ENCODE peak calls at places on chromosomes 16 and 17, in eight cellular contexts. E, O, A, V, J, M, K and G are unnamed samples.

GRCh38 chr17:39001703-39002637 is 34.8 kb upstream of the FBXO47 start:
- DNase-seq in E (peak; percentile 60), O (peak; percentile 71), A (peak; percentile 87), V (no peak), J (peak; percentile 77), M (peak; percentile 63), K (no peak), G (no peak)

GRCh38 chr17:14559720-14560119 is 258.8 kb downstream of the HS3ST3B1 start:
- DNase-seq in E (no peak), O (no peak), A (no peak), V (no peak), J (no peak), M (no peak), K (no peak), G (no peak)

GRCh38 chr16:46947900-46948547 is 25.4 kb downstream of the DNAJA2 start:
- DNase-seq in E (no peak), O (no peak), A (peak; percentile 26), V (peak; percentile 56), J (peak; percentile 64), M (peak; percentile 30), K (peak; percentile 35), G (peak; percentile 20)

GRCh38 chr16:23343643-23344612 is 41.8 kb downstream of the SCNN1B start:
- DNase-seq in E (no peak), O (no peak), A (no peak), V (no peak), J (no peak), M (peak; percentile 50), K (no peak), G (peak; percentile 54)

GRCh38 chr17:74454197-74455024 is 12.0 kb upstream of the CD300A start:
- DNase-seq in E (peak; percentile 67), O (peak; percentile 55), A (peak; percentile 77), V (peak; percentile 38), J (peak; percentile 91), M (peak; percentile 91), K (peak; percentile 88), G (peak; percentile 73)

GRCh38 chr16:70702624-70703023 is 16.8 kb upstream of the MTSS2 start:
- DNase-seq in E (no peak), O (no peak), A (no peak), V (no peak), J (no peak), M (no peak), K (no peak), G (no peak)

GRCh38 chr17:7445011-7445927 is at the start of gene CHRNB1:
- DNase-seq in E (peak; percentile 88), O (peak; percentile 99), A (peak; percentile 52), V (peak; percentile 96), J (peak; percentile 88), M (peak; percentile 88), K (peak; percentile 85), G (no peak)

GRCh38 chr16:66843191-66843590 is 1.0 kb upstream of the CA7 start:
- DNase-seq in E (no peak), O (no peak), A (no peak), V (no peak), J (no peak), M (no peak), K (no peak), G (no peak)

GRCh38 chr17:51144266-51145022 is 8.9 kb upstream of the NME1 start:
- DNase-seq in E (no peak), O (no peak), A (no peak), V (no peak), J (no peak), M (peak; percentile 47), K (no peak), G (no peak)

GRCh38 chr16:87418644-87419043 is 26.5 kb downstream of the MAP1LC3B start:
- DNase-seq in E (peak; percentile 40), O (no peak), A (no peak), V (no peak), J (no peak), M (no peak), K (no peak), G (no peak)

GRCh38 chr17:38562215-38562569 is 43.6 kb downstream of the SRCIN1 start:
- DNase-seq in E (no peak), O (no peak), A (no peak), V (no peak), J (no peak), M (no peak), K (no peak), G (no peak)

GRCh38 chr17:78879679-78880186 is 23.3 kb downstream of the CEP295NL start:
- DNase-seq in E (peak; percentile 42), O (no peak), A (peak; percentile 95), V (no peak), J (peak; percentile 20), M (no peak), K (no peak), G (no peak)
- H3K9ac ChIP-seq in E (no peak overlapping the region), O (no peak overlapping the region), A (peak overlapping the region; percentile 73), V (no peak overlapping the region), J (peak overlapping the region; percentile 35), M (no peak overlapping the region), K (no peak overlapping the region), G (no peak overlapping the region)

GRCh38 chr17:44171931-44172455 is 1.5 kb downstream of the ASB16 start:
- DNase-seq in E (no peak), O (no peak), A (no peak), V (no peak), J (no peak), M (no peak), K (no peak), G (no peak)
- H3K9ac ChIP-seq in E (no peak overlapping the region), O (no peak overlapping the region), A (no peak overlapping the region), V (no peak overlapping the region), J (no peak overlapping the region), M (no peak overlapping the region), K (peak overlapping the region; percentile 7), G (peak overlapping the region; percentile 59)

GRCh38 chr17:81393684-81394376 is 1.4 kb upstream of the BAHCC1 start:
- DNase-seq in E (peak; percentile 100), O (peak; percentile 100), A (peak; percentile 99), V (peak; percentile 100), J (peak; percentile 100), M (peak; percentile 100), K (peak; percentile 100), G (peak; percentile 97)

GRCh38 chr17:81396278-81396721 is 1.0 kb downstream of the BAHCC1 start:
- DNase-seq in E (no peak), O (no peak), A (no peak), V (no peak), J (no peak), M (no peak), K (no peak), G (no peak)

GRCh38 chr17:81394377-81394747 is 895 bp upstream of the BAHCC1 start:
- DNase-seq in E (no peak), O (no peak), A (no peak), V (no peak), J (no peak), M (no peak), K (no peak), G (no peak)

GRCh38 chr17:81395600-81396277 is 482 bp downstream of the BAHCC1 start:
- DNase-seq in E (no peak), O (no peak), A (peak; percentile 9), V (peak; percentile 58), J (no peak), M (no peak), K (no peak), G (no peak)

DNA sequence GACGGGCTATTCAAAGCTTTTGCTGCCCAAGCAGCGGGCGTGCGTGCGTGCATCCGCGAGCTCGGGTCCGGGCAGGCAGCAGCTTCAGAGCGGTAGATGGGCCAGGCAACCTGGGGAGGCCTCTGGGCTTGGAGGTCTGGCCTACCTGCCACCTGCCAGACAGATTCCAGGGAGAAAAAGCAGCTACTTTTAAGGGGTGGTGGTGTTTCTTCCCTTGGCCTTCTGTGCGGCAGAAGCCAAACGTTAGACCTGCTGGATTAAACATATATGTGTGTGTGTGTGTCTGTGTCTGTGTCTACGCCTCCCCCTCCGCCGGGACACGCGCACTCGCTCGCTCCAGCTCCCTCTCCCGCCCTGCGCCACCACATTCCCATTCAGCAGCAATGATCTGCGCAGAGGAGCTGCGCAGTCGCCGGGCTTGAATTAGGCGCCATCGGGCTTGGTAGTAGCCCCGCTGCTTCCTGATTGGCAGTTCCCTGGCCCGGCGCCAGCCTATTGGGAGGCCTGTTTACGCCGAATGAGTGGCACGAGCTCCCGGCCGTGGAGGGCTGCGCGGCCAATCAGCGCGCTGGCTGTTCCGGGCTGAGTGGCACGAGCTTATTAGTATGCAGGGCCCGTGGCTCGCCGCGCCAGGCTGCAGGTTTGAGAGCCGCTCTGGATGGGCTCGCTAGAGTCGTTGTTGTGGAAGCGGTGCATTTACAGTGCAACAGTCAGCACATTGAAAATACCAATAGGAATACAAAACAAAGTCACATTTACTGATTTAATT is at the start of gene BAHCC1:
- DNase-seq in E (peak; percentile 100), O (peak; percentile 100), A (peak; percentile 100), V (peak; percentile 100), J (peak; percentile 99), M (peak; percentile 100), K (peak; percentile 99), G (peak; percentile 97)
- H3K9ac ChIP-seq in E (peak within 1 kb of the TSS; percentile 93), O (no peak within 1 kb of the TSS), A (peak within 1 kb of the TSS; percentile 94), V (peak within 1 kb of the TSS; percentile 92), J (peak within 1 kb of the TSS; percentile 84), M (peak within 1 kb of the TSS; percentile 85), K (peak within 1 kb of the TSS; percentile 95), G (peak within 1 kb of the TSS; percentile 82)

GRCh38 chr17:32519769-32520701 is 33.2 kb downstream of the CDK5R1 start:
- DNase-seq in E (peak; percentile 26), O (peak; percentile 55), A (peak; percentile 49), V (peak; percentile 52), J (no peak), M (peak; percentile 80), K (peak; percentile 35), G (no peak)

GRCh38 chr17:32517982-32518381 is 31.2 kb downstream of the CDK5R1 start:
- DNase-seq in E (no peak), O (no peak), A (no peak), V (no peak), J (no peak), M (no peak), K (no peak), G (no peak)

GRCh38 chr17:32516940-32517711 is 30.3 kb downstream of the CDK5R1 start:
- DNase-seq in E (no peak), O (no peak), A (no peak), V (no peak), J (no peak), M (peak; percentile 37), K (no peak), G (no peak)

GRCh38 chr17:32520737-32521399 is 34.1 kb downstream of the CDK5R1 start:
- DNase-seq in E (no peak), O (no peak), A (no peak), V (no peak), J (no peak), M (peak; percentile 63), K (no peak), G (no peak)

GRCh38 chr17:32518856-32519768 is 32.3 kb downstream of the CDK5R1 start:
- DNase-seq in E (peak; percentile 47), O (peak; percentile 94), A (peak; percentile 22), V (peak; percentile 98), J (no peak), M (peak; percentile 96), K (peak; percentile 91), G (peak; percentile 81)
- H3K9ac ChIP-seq in E (no peak overlapping the region), O (peak overlapping the region; percentile 69), A (no peak overlapping the region), V (no peak overlapping the region), J (no peak overlapping the region), M (peak overlapping the region; percentile 69), K (peak overlapping the region; percentile 74), G (peak overlapping the region; percentile 79)

GRCh38 chr16:31452631-31453106 is 6.6 kb upstream of the ARMC5 start:
- DNase-seq in E (no peak), O (no peak), A (peak; percentile 93), V (no peak), J (peak; percentile 72), M (peak; percentile 88), K (no peak), G (peak; percentile 74)
- H3K9ac ChIP-seq in E (no peak overlapping the region), O (no peak overlapping the region), A (no peak overlapping the region), V (no peak overlapping the region), J (peak overlapping the region; percentile 44), M (no peak overlapping the region), K (no peak overlapping the region), G (no peak overlapping the region)